ENCODE peak calls at places on chromosomes 4 and X, in nine cellular contexts. I is IMR-90, D is breast epithelium, G is mucosa of descending colon, Z is kidney epithelial cell, H is choroid plexus epithelial cell, M is fibroblast of the aortic adventitia, X is fibroblast of villous mesenchyme, P is GM10248. V is an unnamed sample.

GRCh38 chr4:21692211-21692610 is 256.4 kb downstream of the KCNIP4 start:
- DNase-seq in Z (no peak), X (peak), D (no peak), M (no peak), I (no peak), P (no peak), G (no peak), H (no peak), V (no peak)

GRCh38 chr4:15232725-15233597 is 194.9 kb upstream of the C1QTNF7 start:
- DNase-seq in D (no peak), P (no peak), Z (no peak), H (peak), I (peak), X (peak), M (peak), G (no peak), V (no peak)

GRCh38 chr4:74900862-74901261 is 32.1 kb upstream of the PARM1 start:
- DNase-seq in P (no peak), M (no peak), X (no peak), D (no peak), I (no peak), H (no peak), Z (no peak), G (no peak), V (no peak)

GRCh38 chr4:31071807-31072486 is 351.8 kb downstream of the PCDH7 start:
- DNase-seq in P (no peak), X (no peak), H (peak), Z (no peak), D (no peak), M (peak), I (peak), G (no peak), V (no peak)

GRCh38 chr4:139584784-139585183 is 28.8 kb upstream of the SETD7 start:
- DNase-seq in D (no peak), Z (no peak), G (no peak), X (no peak), I (no peak), M (no peak), H (no peak), P (no peak), V (no peak)

GRCh38 chr4:78625073-78625472 is 73.5 kb downstream of the ANXA3 start:
- DNase-seq in X (no peak), H (no peak), D (no peak), M (no peak), Z (no peak), I (no peak), P (no peak), G (no peak), V (peak)

GRCh38 chr4:183106839-183107238 is 7.8 kb downstream of the WWC2 start:
- DNase-seq in P (no peak), M (no peak), H (peak), D (no peak), X (no peak), Z (no peak), I (peak), G (no peak), V (no peak)

GRCh38 chr4:135123632-135124031 is 922.0 kb upstream of the PABPC4L start:
- DNase-seq in Z (no peak), P (no peak), G (no peak), I (no peak), D (no peak), M (peak), H (peak), X (no peak), V (no peak)

GRCh38 chr4:90317785-90318184 is 190.6 kb downstream of the CCSER1 start:
- DNase-seq in M (peak), I (peak), X (peak), H (peak), D (no peak), G (no peak), P (no peak), Z (peak), V (no peak)

GRCh38 chrX:119529355-119530276 is 35.6 kb downstream of the STEEP1 start:
- DNase-seq in X (peak), D (no peak), M (no peak), I (no peak), H (peak), Z (no peak), P (no peak), G (no peak), V (no peak)

GRCh38 chr4:153792007-153792892 is 3.4 kb upstream of the SFRP2 start:
- DNase-seq in I (no peak), M (peak), P (peak), X (peak), D (peak), H (peak), G (peak), Z (no peak), V (peak)

GRCh38 chr4:184330008-184330400 is 112.3 kb upstream of the ENPP6 start:
- DNase-seq in X (no peak), G (peak), M (no peak), D (peak), Z (peak), P (peak), I (peak), H (no peak), V (peak)

GRCh38 chrX:9745417-9746115 is 20.1 kb downstream of the GPR143 start:
- DNase-seq in Z (no peak), D (no peak), X (no peak), G (no peak), I (peak), M (peak), P (no peak), H (peak), V (no peak)

GRCh38 chrX:10239611-10240064 is 82.9 kb downstream of the CLCN4 start:
- DNase-seq in I (peak), H (peak), D (no peak), Z (no peak), X (peak), P (no peak), G (no peak), M (peak), V (no peak)

GRCh38 chrX:1534321-1535168 is 2.4 kb downstream of the P2RY8 start:
- DNase-seq in I (no peak), X (no peak), M (no peak), G (no peak), P (peak), Z (no peak), D (no peak), H (no peak), V (no peak)

GRCh38 chr4:26176621-26177121 is 144.1 kb upstream of the RBPJ start:
- DNase-seq in I (peak), H (peak), Z (no peak), M (peak), D (no peak), P (no peak), G (no peak), X (peak), V (no peak)
- TF ChIP-seq CTCF in I (no peak), H (no peak), Z (no peak), M (no peak), D (no peak), P (no peak), G (no peak), X (no peak), V (no peak)

GRCh38 chr4:123995939-123996338 is 599.3 kb downstream of the SPRY1 start:
- DNase-seq in M (peak), I (peak), X (peak), P (no peak), G (no peak), D (no peak), Z (peak), H (peak), V (no peak)

GRCh38 chr4:123994917-123995316 is 598.3 kb downstream of the SPRY1 start:
- DNase-seq in D (no peak), P (no peak), G (no peak), I (no peak), X (no peak), M (no peak), H (no peak), Z (no peak), V (no peak)

GRCh38 chr4:123997116-123997515 is 600.5 kb downstream of the SPRY1 start:
- DNase-seq in D (no peak), I (no peak), P (no peak), G (no peak), M (no peak), X (no peak), Z (no peak), H (peak), V (no peak)

GRCh38 chr4:124000233-124000632 is 603.6 kb downstream of the SPRY1 start:
- DNase-seq in D (no peak), G (no peak), H (no peak), I (no peak), P (no peak), M (no peak), X (no peak), Z (no peak), V (no peak)

DNA sequence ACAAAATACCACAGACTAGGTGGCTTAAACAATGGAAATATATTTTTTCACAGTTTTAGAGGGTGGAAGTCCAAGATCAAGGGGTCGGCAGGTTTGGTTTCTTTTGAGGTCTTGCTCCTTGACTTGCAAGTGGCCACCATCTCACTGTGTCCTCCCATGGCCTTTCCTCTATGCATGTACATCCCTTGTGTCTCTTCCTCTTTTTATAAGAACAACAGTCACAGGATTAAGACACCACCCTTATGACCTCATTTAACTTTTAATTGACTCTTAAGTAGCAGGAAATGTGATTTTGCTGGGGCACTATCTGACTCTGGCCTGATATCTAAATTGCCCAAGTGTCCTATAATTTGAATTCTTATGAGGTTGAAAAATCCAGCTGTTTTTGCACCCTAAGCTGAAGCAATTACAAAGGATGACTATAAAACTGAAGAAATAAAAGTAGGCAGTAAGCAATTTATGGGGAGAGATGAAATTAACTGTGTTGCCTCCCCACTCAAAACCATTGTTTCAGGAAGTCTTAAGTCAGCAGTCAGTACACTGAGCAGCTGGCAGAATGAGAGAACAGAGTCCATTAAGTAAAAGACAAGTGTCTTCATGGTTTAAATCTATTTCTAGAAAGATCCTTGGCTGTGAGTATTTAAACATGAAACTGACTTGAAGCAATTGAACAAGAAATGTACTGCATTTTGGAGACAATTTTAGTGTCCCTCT is 601.3 kb downstream of the SPRY1 start:
- DNase-seq in M (no peak), G (no peak), P (no peak), H (no peak), X (no peak), D (no peak), I (no peak), Z (no peak), V (no peak)
- TF ChIP-seq CTCF in M (no peak), G (no peak), P (no peak), H (no peak), X (no peak), D (no peak), I (no peak), Z (no peak), V (no peak)

GRCh38 chrX:109695637-109696036 is 37.4 kb downstream of the ACSL4 start:
- DNase-seq in P (no peak), I (no peak), Z (no peak), M (no peak), H (no peak), X (no peak), G (no peak), D (no peak), V (no peak)
- TF ChIP-seq CTCF in P (no peak), I (no peak), Z (no peak), M (no peak), H (no peak), X (no peak), G (no peak), D (no peak), V (no peak)

DNA sequence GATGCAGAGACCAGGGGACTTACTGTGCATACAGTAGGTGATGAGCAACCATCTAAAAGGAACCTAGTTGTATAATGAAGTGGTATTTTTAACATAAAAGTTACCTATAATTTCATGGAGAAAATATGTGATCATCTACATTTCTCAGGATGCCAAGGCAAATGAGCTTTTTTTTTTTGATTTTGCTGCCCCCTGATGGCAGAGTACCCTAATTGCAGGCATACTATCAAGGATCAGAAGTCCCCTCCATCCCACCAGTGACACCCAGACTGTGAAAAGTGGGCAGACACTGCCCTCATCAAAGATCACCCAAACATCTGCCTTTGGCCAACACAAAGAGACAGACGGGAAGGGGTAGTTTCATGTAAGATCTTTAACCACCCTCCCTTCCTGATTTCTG is 9.6 kb upstream of the ABLIM2 start:
- DNase-seq in X (no peak), I (no peak), M (no peak), Z (no peak), H (no peak), P (no peak), D (no peak), G (no peak), V (no peak)
- TF ChIP-seq CTCF in X (peak), I (peak), M (peak), Z (peak), H (peak), P (peak), D (no peak), G (no peak), V (peak)

GRCh38 chr4:145937990-145938611 is 522 bp downstream of the ZNF827 start:
- DNase-seq in M (peak), D (no peak), Z (no peak), H (peak), G (no peak), I (peak), P (peak), X (no peak), V (peak)

GRCh38 chr4:145937021-145937861 is 1.4 kb downstream of the ZNF827 start:
- DNase-seq in D (peak), M (peak), I (peak), H (peak), G (peak), X (peak), Z (no peak), P (peak), V (peak)

GRCh38 chr4:145934434-145935047 is 4.1 kb downstream of the ZNF827 start:
- DNase-seq in M (no peak), P (no peak), H (no peak), I (no peak), D (no peak), Z (no peak), G (no peak), X (no peak), V (no peak)

GRCh38 chr4:145935253-145936141 is 3.1 kb downstream of the ZNF827 start:
- DNase-seq in I (no peak), M (peak), P (peak), H (no peak), X (peak), Z (no peak), D (no peak), G (peak), V (peak)

GRCh38 chr4:145936142-145937020 is 2.2 kb downstream of the ZNF827 start:
- DNase-seq in G (peak), H (peak), Z (no peak), X (peak), P (peak), D (peak), I (peak), M (peak), V (peak)
- TF ChIP-seq CTCF in G (no peak), H (peak), Z (peak), X (peak), P (peak), D (no peak), I (peak), M (peak), V (peak)

GRCh38 chrX:68719904-68720614 is 72.6 kb downstream of the STARD8 start:
- DNase-seq in I (no peak), P (no peak), H (peak), Z (no peak), X (peak), D (no peak), M (no peak), G (no peak), V (no peak)
- TF ChIP-seq CTCF in I (peak), P (no peak), H (peak), Z (peak), X (peak), D (no peak), M (peak), G (no peak), V (peak)

GRCh38 chr4:145179201-145179860 is 1.1 kb downstream of the OTUD4 start:
- DNase-seq in M (peak), G (peak), X (peak), Z (no peak), I (peak), H (peak), D (peak), P (peak), V (peak)

GRCh38 chr4:145178740-145179139 is 1.6 kb downstream of the OTUD4 start:
- DNase-seq in H (no peak), X (no peak), D (no peak), G (no peak), P (peak), I (no peak), M (no peak), Z (no peak), V (no peak)

GRCh38 chr4:145182212-145182611 is 1.8 kb upstream of the OTUD4 start:
- DNase-seq in D (no peak), M (no peak), P (peak), G (no peak), I (no peak), Z (no peak), H (no peak), X (no peak), V (peak)

GRCh38 chr4:145181091-145181501 is 707 bp upstream of the OTUD4 start:
- DNase-seq in I (no peak), H (no peak), Z (no peak), G (no peak), P (no peak), M (peak), X (no peak), D (no peak), V (peak)

GRCh38 chr4:145180298-145181090 is at the start of gene OTUD4:
- DNase-seq in Z (peak), D (peak), H (peak), X (peak), G (peak), M (peak), I (peak), P (peak), V (peak)
- TF ChIP-seq CTCF in Z (peak), D (no peak), H (no peak), X (no peak), G (no peak), M (peak), I (peak), P (peak), V (peak)

GRCh38 chrX:47245156-47245555 is 12.3 kb downstream of the USP11 start:
- DNase-seq in P (no peak), M (no peak), H (no peak), G (no peak), D (no peak), Z (no peak), I (no peak), X (no peak), V (no peak)

GRCh38 chrX:47250017-47250347 is 17.2 kb downstream of the USP11 start:
- DNase-seq in I (no peak), M (no peak), H (no peak), D (no peak), Z (no peak), P (no peak), G (no peak), X (no peak), V (no peak)

GRCh38 chrX:47247999-47248320 is 15.2 kb downstream of the USP11 start:
- DNase-seq in P (no peak), X (no peak), Z (no peak), D (no peak), H (no peak), G (no peak), M (no peak), I (no peak), V (no peak)

GRCh38 chrX:47248576-47248975 is 15.8 kb downstream of the USP11 start:
- DNase-seq in Z (no peak), M (no peak), G (no peak), X (no peak), D (no peak), P (no peak), I (no peak), H (no peak), V (no peak)

DNA sequence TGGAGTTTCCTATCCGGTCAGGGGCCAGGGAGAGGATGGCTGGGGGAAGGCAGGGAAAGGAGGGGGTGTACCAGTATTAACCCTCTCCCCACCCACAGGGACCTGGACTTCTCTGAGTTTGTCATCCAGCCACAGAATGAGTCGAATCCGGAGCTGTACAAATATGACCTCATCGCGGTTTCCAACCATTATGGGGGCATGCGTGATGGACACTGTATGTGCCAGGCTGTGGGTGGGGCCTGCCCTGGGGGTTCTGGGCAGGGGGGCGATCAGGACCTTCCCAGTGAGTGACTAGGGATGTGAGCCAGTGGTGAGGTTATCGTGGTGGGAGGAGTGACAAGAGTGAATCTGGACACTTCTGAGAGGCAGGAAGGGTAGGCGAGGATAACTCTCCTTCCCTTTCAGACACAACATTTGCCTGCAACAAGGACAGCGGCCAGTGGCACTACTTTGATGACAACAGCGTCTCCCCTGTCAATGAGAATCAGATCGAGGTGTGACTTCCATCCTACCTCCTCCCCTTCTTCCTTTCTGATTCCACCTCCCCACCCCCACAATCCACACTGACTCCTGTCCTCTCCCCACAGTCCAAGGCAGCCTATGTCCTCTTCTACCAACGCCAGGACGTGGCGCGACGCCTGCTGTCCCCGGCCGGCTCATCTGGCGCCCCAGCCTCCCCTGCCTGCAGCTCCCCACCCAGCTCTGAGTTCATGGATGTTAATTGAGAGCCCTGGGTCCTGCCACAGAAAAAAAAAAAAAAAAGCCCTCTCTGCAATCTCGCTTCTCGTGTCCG is 14.6 kb downstream of the USP11 start:
- DNase-seq in H (peak), X (peak), I (peak), D (no peak), M (no peak), G (no peak), P (no peak), Z (no peak), V (no peak)
- TF ChIP-seq CTCF in H (no peak), X (no peak), I (no peak), D (no peak), M (no peak), G (no peak), P (no peak), Z (no peak), V (no peak)

V was measured in GM13977.